ENCODE peak calls at places on chromosomes 13 and 19, in eight cellular contexts. B, N, J, I, Q, L, Z and E are unnamed samples.

GRCh38 chr19:18279516-18280246 is 1.7 kb downstream of the JUND start:
- DNase-seq in N (peak; percentile 94), Z (peak; percentile 98), J (peak; percentile 91), I (peak; percentile 74), L (peak; percentile 95), Q (peak; percentile 91), B (peak; percentile 96), E (peak; percentile 94)

GRCh38 chr13:22028831-22029230 is 358.0 kb downstream of the FGF9 start:
- DNase-seq in L (no peak), I (no peak), Z (no peak), J (no peak), B (no peak), N (no peak), Q (no peak), E (no peak)

GRCh38 chr13:107364658-107365057 is 796.7 kb upstream of the ARGLU1 start:
- DNase-seq in Q (no peak), I (no peak), Z (no peak), B (no peak), N (no peak), J (no peak), L (no peak), E (no peak)

GRCh38 chr19:3808420-3809143 is 22.4 kb upstream of the MATK start:
- DNase-seq in N (no peak), B (no peak), Q (no peak), L (peak; percentile 70), Z (no peak), I (no peak), J (no peak), E (no peak)

GRCh38 chr13:109737606-109738005 is 48.8 kb downstream of the IRS2 start:
- DNase-seq in N (peak; percentile 72), B (peak; percentile 44), Q (no peak), Z (peak; percentile 79), J (no peak), I (no peak), L (no peak), E (no peak)

GRCh38 chr13:110173247-110173818 is 133.6 kb downstream of the COL4A1 start:
- DNase-seq in J (no peak), L (no peak), N (no peak), B (peak; percentile 26), Q (no peak), I (no peak), Z (no peak), E (no peak)

GRCh38 chr13:40152145-40152544 is 496.7 kb downstream of the COG6 start:
- DNase-seq in J (no peak), Z (peak; percentile 74), L (no peak), Q (peak; percentile 63), N (peak; percentile 96), I (peak; percentile 79), B (peak; percentile 97), E (no peak)

GRCh38 chr13:112325941-112326645 is 50.1 kb upstream of the SPACA7 start:
- DNase-seq in L (no peak), J (no peak), Q (no peak), N (no peak), B (no peak), I (no peak), Z (peak; percentile 7), E (no peak)

GRCh38 chr19:57888494-57889231 is at the start of gene ZNF814:
- DNase-seq in L (peak; percentile 85), B (peak; percentile 92), I (peak; percentile 59), J (peak; percentile 89), Q (peak; percentile 85), N (peak; percentile 80), Z (peak; percentile 91), E (peak; percentile 82)

GRCh38 chr13:99265162-99265822 is 7.1 kb upstream of the GPR18 start:
- DNase-seq in J (no peak), Q (no peak), N (no peak), Z (no peak), I (no peak), B (no peak), L (no peak), E (no peak)

GRCh38 chr13:99264053-99264452 is 5.9 kb upstream of the GPR18 start:
- DNase-seq in N (no peak), L (no peak), I (no peak), Q (no peak), Z (no peak), B (no peak), J (no peak), E (no peak)

GRCh38 chr13:99266827-99267226 is 8.6 kb upstream of the GPR18 start:
- DNase-seq in I (no peak), L (no peak), Q (no peak), B (no peak), Z (no peak), J (no peak), N (no peak), E (no peak)

GRCh38 chr13:99267927-99268326 is 9.7 kb upstream of the GPR18 start:
- DNase-seq in L (no peak), J (no peak), Q (no peak), I (no peak), N (no peak), Z (no peak), B (no peak), E (no peak)

DNA sequence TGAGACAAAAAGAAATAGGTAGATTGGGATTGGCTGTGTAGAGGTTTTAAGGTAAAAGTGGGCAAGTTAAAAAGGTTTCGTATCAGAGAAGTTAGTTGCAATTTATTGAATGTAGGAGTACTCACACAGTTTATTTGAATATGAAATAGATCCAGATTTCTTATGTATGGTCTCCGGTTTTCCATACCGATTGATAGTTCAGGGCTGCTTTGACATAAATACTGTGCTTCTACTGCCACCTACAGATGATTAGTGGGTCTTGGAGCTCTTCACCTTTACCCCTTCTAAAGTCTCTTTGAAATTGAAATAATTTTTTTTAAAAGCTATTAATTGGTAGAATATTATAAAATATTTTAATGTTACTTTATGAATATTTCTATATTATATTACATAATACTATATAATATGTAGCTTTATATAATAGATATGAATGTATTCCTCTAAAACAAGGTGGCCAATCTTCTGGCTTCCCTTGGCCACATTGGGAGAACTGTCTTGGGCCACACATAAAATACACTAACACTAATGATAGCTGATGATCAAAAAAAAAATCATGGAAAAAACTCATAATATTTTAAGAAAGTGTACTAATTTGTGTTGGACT is 7.7 kb upstream of the GPR18 start:
- DNase-seq in N (peak; percentile 69), B (peak; percentile 74), I (peak; percentile 19), L (no peak), Q (peak; percentile 39), Z (peak; percentile 73), J (no peak), E (no peak)
- TF ChIP-seq CTCF in N (peak; percentile 62), B (peak; percentile 56), I (peak; percentile 70), L (peak; percentile 77), Q (peak; percentile 60), Z (peak; percentile 52), J (no peak), E (no peak)

DNA sequence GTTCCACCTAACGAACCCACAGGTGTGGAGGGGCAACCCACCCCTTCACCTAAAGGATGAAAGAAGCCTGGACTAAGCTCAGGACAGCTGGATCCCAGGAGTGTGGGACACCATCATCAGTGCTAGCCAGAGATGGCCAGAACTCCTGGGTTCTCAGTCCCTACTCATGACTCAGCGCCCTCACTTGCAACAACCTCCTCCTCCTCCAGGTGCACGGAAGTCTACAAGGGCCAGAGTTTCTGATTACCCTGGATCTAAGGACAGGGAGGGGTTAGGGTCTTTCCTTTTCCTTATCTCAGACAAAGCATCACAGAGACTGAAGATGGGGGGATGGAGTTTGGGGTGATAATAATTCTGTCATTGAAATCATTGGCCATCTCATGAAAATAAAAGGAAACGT is 8.0 kb downstream of the TULP2 start:
- DNase-seq in J (no peak), Q (no peak), L (no peak), B (no peak), Z (no peak), N (no peak), I (no peak), E (no peak)
- H3K4me3 ChIP-seq in J (no peak overlapping the region), Q (no peak overlapping the region), L (no peak overlapping the region), B (no peak overlapping the region), Z (no peak overlapping the region), N (no peak overlapping the region), I (no peak overlapping the region), E (no peak overlapping the region)

GRCh38 chr13:62631124-62631523 is 1215.5 kb upstream of the PCDH20 start:
- DNase-seq in B (no peak), I (no peak), L (no peak), N (no peak), Z (no peak), J (no peak), Q (no peak), E (no peak)
- TF ChIP-seq CTCF in B (no peak), I (no peak), L (no peak), N (no peak), Z (no peak), J (no peak), Q (no peak), E (no peak)

GRCh38 chr19:41533691-41534090 is 42.3 kb upstream of the CEACAM21 start:
- DNase-seq in Z (no peak), L (no peak), I (no peak), N (no peak), J (no peak), B (no peak), Q (no peak), E (no peak)
- H3K4me3 ChIP-seq in Z (no peak overlapping the region), L (no peak overlapping the region), I (no peak overlapping the region), N (no peak overlapping the region), J (no peak overlapping the region), B (no peak overlapping the region), Q (no peak overlapping the region), E (no peak overlapping the region)

DNA sequence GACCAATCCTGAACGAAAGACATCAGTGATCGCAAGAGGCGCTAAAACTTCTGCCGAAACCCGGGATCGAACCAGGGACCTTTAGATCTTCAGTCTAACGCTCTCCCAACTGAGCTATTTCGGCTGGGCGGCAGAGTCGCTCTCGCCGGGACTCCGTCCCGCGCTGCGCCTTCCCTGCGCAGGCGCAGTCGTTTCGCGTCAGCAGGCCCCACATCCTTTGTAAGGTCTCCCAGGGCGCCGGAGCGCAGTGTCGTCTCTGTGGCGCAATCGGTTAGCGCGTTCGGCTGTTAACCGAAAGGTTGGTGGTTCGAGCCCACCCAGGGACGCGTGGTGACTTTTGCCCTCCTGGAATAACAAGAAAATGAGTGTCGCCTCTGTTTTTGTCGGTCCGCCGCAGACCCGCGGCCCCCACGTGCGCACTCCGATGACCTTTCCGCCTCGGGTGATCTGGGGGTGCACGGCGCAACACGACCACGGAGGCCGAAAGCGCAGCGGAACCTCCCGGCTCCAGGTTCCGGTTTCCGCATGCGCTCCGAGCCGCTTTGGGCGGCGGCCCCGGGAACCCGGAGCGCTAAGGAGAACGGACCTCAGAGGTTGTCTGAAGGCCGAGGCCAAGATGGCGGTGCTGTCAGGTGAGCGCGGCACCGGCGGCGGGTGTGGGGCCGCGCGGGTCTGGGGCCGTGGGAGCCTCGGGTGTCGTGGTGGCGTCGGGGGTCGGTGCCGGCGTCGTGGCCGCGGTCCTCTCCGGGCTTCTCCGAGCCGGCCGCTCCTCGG is at the start of gene NDUFS7:
- DNase-seq in B (peak; percentile 95), I (peak; percentile 65), J (peak; percentile 91), Q (peak; percentile 93), N (peak; percentile 91), L (peak; percentile 90), Z (peak; percentile 97), E (peak; percentile 89)
- TF ChIP-seq CTCF in B (peak; percentile 9), I (no peak), J (peak; percentile 73), Q (peak; percentile 12), N (peak; percentile 11), L (no peak), Z (no peak), E (peak; percentile 23)